ENCODE peak calls at places on chromosomes 3 and 15, in seven cellular contexts. U is Daoy, I is cerebellar cortex, W is DMS153, E is activated T-cell treated with anti-CD3 and anti-CD28 coated beads for 1 hour, P is T-helper 1 cell, T is HEK293T. D is an unnamed sample.

GRCh38 chr15:76467136-76467535 is 130.6 kb downstream of the ISL2 start:
- DNase-seq in T (no peak), W (no peak), U (no peak), P (no peak), E (no peak), I (no peak), D (no peak)

GRCh38 chr3:64375737-64376136 is 150.5 kb upstream of the PRICKLE2 start:
- DNase-seq in U (no peak), W (no peak), P (no peak), T (no peak), E (no peak), I (no peak), D (no peak)

GRCh38 chr3:47193871-47194859 is 30.3 kb upstream of the SETD2 start:
- DNase-seq in W (no peak), E (no peak), I (no peak), P (no peak), T (no peak), U (no peak), D (no peak)

GRCh38 chr15:100784493-100785180 is 95.0 kb upstream of the ALDH1A3 start:
- DNase-seq in T (no peak), U (peak; percentile 0), P (no peak), I (no peak), W (no peak), E (no peak), D (no peak)

GRCh38 chr15:93282808-93283207 is 193.8 kb upstream of the RGMA start:
- DNase-seq in W (no peak), E (no peak), U (no peak), P (no peak), I (no peak), T (no peak), D (no peak)

GRCh38 chr15:64706011-64706911 is 69.1 kb downstream of the RBPMS2 start:
- DNase-seq in P (no peak), E (no peak), T (no peak), W (no peak), I (no peak), U (no peak), D (no peak)

GRCh38 chr3:22414239-22414638 is 663.2 kb upstream of the ZNF385D start:
- DNase-seq in W (no peak), U (no peak), I (no peak), P (no peak), T (no peak), E (no peak), D (no peak)

GRCh38 chr15:73964736-73965093 is 27.4 kb downstream of the STOML1 start:
- DNase-seq in T (peak; percentile 92), W (no peak), U (peak; percentile 83), P (peak; percentile 58), I (peak; percentile 69), E (peak; percentile 91), D (peak; percentile 78)

GRCh38 chr3:32384938-32385337 is 6.7 kb upstream of the CMTM7 start:
- DNase-seq in W (no peak), P (no peak), E (no peak), U (peak; percentile 14), T (no peak), I (no peak), D (no peak)

GRCh38 chr3:61438253-61439115 is 122.9 kb upstream of the PTPRG start:
- DNase-seq in T (no peak), E (no peak), P (no peak), I (no peak), U (no peak), W (no peak), D (no peak)